ENCODE peak calls at places on chromosome 3, in ten cellular contexts. One of them, this sample, is unnamed.

GRCh38 chr3:30112904-30113484 is 493.4 kb upstream of the TGFBR2 start:
- DNase-seq in A549: peak; percentile 54
- DNase-seq in heart right ventricle: no peak
- DNase-seq in AG04450: peak; percentile 23
- DNase-seq in psoas muscle: no peak
- DNase-seq in WERI-Rb-1: no peak
- DNase-seq in body of pancreas: no peak
- DNase-seq in MM.1S: peak; percentile 36
- DNase-seq in SK-N-SH: no peak
- DNase-seq in fibroblast of lung: peak; percentile 76
- DNase-seq in this sample: peak; percentile 7

GRCh38 chr3:31704651-31705179 is 172.0 kb downstream of the STT3B start:
- DNase-seq in A549: peak; percentile 51
- DNase-seq in heart right ventricle: peak; percentile 22
- DNase-seq in AG04450: peak; percentile 65
- DNase-seq in psoas muscle: peak; percentile 50
- DNase-seq in WERI-Rb-1: no peak
- DNase-seq in body of pancreas: peak; percentile 84
- DNase-seq in MM.1S: no peak
- DNase-seq in SK-N-SH: peak; percentile 38
- DNase-seq in fibroblast of lung: peak; percentile 77
- DNase-seq in this sample: no peak

GRCh38 chr3:39809995-39810595 is 686 bp downstream of the MYRIP start:
- DNase-seq in A549: no peak
- DNase-seq in heart right ventricle: peak; percentile 10
- DNase-seq in AG04450: no peak
- DNase-seq in psoas muscle: no peak
- DNase-seq in WERI-Rb-1: no peak
- DNase-seq in body of pancreas: peak; percentile 60
- DNase-seq in MM.1S: peak; percentile 12
- DNase-seq in SK-N-SH: no peak
- DNase-seq in fibroblast of lung: no peak
- DNase-seq in this sample: no peak

GRCh38 chr3:194622621-194623360 is 10.4 kb downstream of the TMEM44 start:
- DNase-seq in A549: no peak
- DNase-seq in heart right ventricle: no peak
- DNase-seq in AG04450: no peak
- DNase-seq in psoas muscle: no peak
- DNase-seq in WERI-Rb-1: no peak
- DNase-seq in body of pancreas: no peak
- DNase-seq in MM.1S: no peak
- DNase-seq in SK-N-SH: no peak
- DNase-seq in fibroblast of lung: no peak
- DNase-seq in this sample: no peak

GRCh38 chr3:134852893-134853351 is 57.9 kb downstream of the EPHB1 start:
- DNase-seq in A549: no peak
- DNase-seq in heart right ventricle: no peak
- DNase-seq in AG04450: no peak
- DNase-seq in psoas muscle: no peak
- DNase-seq in WERI-Rb-1: no peak
- DNase-seq in body of pancreas: no peak
- DNase-seq in MM.1S: peak; percentile 80
- DNase-seq in SK-N-SH: no peak
- DNase-seq in fibroblast of lung: no peak
- DNase-seq in this sample: peak; percentile 83

GRCh38 chr3:55720614-55721013 is 233.5 kb upstream of the WNT5A start:
- DNase-seq in A549: no peak
- DNase-seq in heart right ventricle: no peak
- DNase-seq in AG04450: no peak
- DNase-seq in psoas muscle: no peak
- DNase-seq in WERI-Rb-1: no peak
- DNase-seq in body of pancreas: no peak
- DNase-seq in MM.1S: peak; percentile 62
- DNase-seq in SK-N-SH: no peak
- DNase-seq in fibroblast of lung: peak; percentile 61
- DNase-seq in this sample: peak; percentile 67

GRCh38 chr3:30908466-30909037 is 14.1 kb upstream of the GADL1 start:
- DNase-seq in A549: no peak
- DNase-seq in heart right ventricle: no peak
- DNase-seq in AG04450: no peak
- DNase-seq in psoas muscle: no peak
- DNase-seq in WERI-Rb-1: no peak
- DNase-seq in body of pancreas: no peak
- DNase-seq in MM.1S: no peak
- DNase-seq in SK-N-SH: no peak
- DNase-seq in fibroblast of lung: no peak
- DNase-seq in this sample: no peak

GRCh38 chr3:45226206-45226915 is at the start of gene TMEM158:
- DNase-seq in A549: peak; percentile 45
- DNase-seq in heart right ventricle: peak; percentile 84
- DNase-seq in AG04450: no peak
- DNase-seq in psoas muscle: peak; percentile 87
- DNase-seq in WERI-Rb-1: peak; percentile 85
- DNase-seq in body of pancreas: peak; percentile 87
- DNase-seq in MM.1S: peak; percentile 83
- DNase-seq in SK-N-SH: peak; percentile 97
- DNase-seq in fibroblast of lung: peak; percentile 66
- DNase-seq in this sample: peak; percentile 60

GRCh38 chr3:118436863-118437262 is 597.8 kb downstream of the IGSF11 start:
- DNase-seq in A549: no peak
- DNase-seq in heart right ventricle: no peak
- DNase-seq in AG04450: no peak
- DNase-seq in psoas muscle: no peak
- DNase-seq in WERI-Rb-1: no peak
- DNase-seq in body of pancreas: no peak
- DNase-seq in MM.1S: no peak
- DNase-seq in SK-N-SH: peak; percentile 2
- DNase-seq in fibroblast of lung: no peak
- DNase-seq in this sample: no peak

GRCh38 chr3:64223809-64224570 is 1.3 kb downstream of the PRICKLE2 start:
- DNase-seq in A549: peak; percentile 68
- DNase-seq in heart right ventricle: no peak
- DNase-seq in AG04450: no peak
- DNase-seq in psoas muscle: no peak
- DNase-seq in WERI-Rb-1: peak; percentile 39
- DNase-seq in body of pancreas: peak; percentile 13
- DNase-seq in MM.1S: peak; percentile 82
- DNase-seq in SK-N-SH: no peak
- DNase-seq in fibroblast of lung: peak; percentile 59
- DNase-seq in this sample: peak; percentile 24

GRCh38 chr3:184813357-184813756 is 1.4 kb downstream of the VPS8 start:
- DNase-seq in A549: no peak
- DNase-seq in heart right ventricle: no peak
- DNase-seq in AG04450: no peak
- DNase-seq in psoas muscle: no peak
- DNase-seq in WERI-Rb-1: no peak
- DNase-seq in body of pancreas: no peak
- DNase-seq in MM.1S: no peak
- DNase-seq in SK-N-SH: no peak
- DNase-seq in fibroblast of lung: no peak
- DNase-seq in this sample: no peak

GRCh38 chr3:184814214-184814613 is 2.2 kb downstream of the VPS8 start:
- DNase-seq in A549: no peak
- DNase-seq in heart right ventricle: no peak
- DNase-seq in AG04450: no peak
- DNase-seq in psoas muscle: no peak
- DNase-seq in WERI-Rb-1: no peak
- DNase-seq in body of pancreas: no peak
- DNase-seq in MM.1S: peak; percentile 33
- DNase-seq in SK-N-SH: no peak
- DNase-seq in fibroblast of lung: no peak
- DNase-seq in this sample: peak; percentile 32

GRCh38 chr3:184812845-184813157 is 835 bp downstream of the VPS8 start:
- DNase-seq in A549: no peak
- DNase-seq in heart right ventricle: no peak
- DNase-seq in AG04450: no peak
- DNase-seq in psoas muscle: no peak
- DNase-seq in WERI-Rb-1: no peak
- DNase-seq in body of pancreas: no peak
- DNase-seq in MM.1S: no peak
- DNase-seq in SK-N-SH: no peak
- DNase-seq in fibroblast of lung: no peak
- DNase-seq in this sample: no peak

GRCh38 chr3:184815046-184815930 is 3.3 kb downstream of the VPS8 start:
- DNase-seq in A549: no peak
- DNase-seq in heart right ventricle: no peak
- DNase-seq in AG04450: peak; percentile 68
- DNase-seq in psoas muscle: no peak
- DNase-seq in WERI-Rb-1: no peak
- DNase-seq in body of pancreas: no peak
- DNase-seq in MM.1S: no peak
- DNase-seq in SK-N-SH: no peak
- DNase-seq in fibroblast of lung: peak; percentile 91
- DNase-seq in this sample: no peak

DNA sequence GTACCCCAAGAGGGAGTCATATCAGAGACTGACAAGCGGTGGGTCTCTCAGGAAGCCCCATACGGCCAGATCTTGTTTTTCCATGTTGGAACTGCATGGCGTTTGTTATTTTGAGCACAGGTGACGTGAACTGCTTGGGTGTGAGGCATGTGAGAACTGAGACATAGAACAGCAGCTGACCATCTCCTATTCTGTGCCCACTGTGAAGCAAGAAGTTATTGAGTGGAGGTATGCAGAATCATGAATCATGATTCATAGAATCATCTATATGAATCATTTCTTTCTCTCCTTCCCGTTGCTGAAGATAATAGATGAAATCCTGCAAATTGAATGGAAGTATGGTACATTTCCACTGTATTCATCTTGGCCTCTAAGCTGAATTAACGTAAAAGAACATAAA is 4.7 kb downstream of the VPS8 start:
- DNase-seq in A549: no peak
- DNase-seq in heart right ventricle: no peak
- DNase-seq in AG04450: no peak
- DNase-seq in psoas muscle: no peak
- DNase-seq in WERI-Rb-1: no peak
- DNase-seq in body of pancreas: no peak
- DNase-seq in MM.1S: no peak
- DNase-seq in SK-N-SH: no peak
- DNase-seq in fibroblast of lung: peak; percentile 4
- DNase-seq in this sample: no peak
- TF ChIP-seq CTCF in A549: no peak
- TF ChIP-seq CTCF in heart right ventricle: no peak
- TF ChIP-seq CTCF in AG04450: no peak
- TF ChIP-seq CTCF in psoas muscle: no peak
- TF ChIP-seq CTCF in WERI-Rb-1: no peak
- TF ChIP-seq CTCF in body of pancreas: no peak
- TF ChIP-seq CTCF in MM.1S: no peak
- TF ChIP-seq CTCF in SK-N-SH: no peak
- TF ChIP-seq CTCF in fibroblast of lung: no peak
- TF ChIP-seq CTCF in this sample: no peak

DNA sequence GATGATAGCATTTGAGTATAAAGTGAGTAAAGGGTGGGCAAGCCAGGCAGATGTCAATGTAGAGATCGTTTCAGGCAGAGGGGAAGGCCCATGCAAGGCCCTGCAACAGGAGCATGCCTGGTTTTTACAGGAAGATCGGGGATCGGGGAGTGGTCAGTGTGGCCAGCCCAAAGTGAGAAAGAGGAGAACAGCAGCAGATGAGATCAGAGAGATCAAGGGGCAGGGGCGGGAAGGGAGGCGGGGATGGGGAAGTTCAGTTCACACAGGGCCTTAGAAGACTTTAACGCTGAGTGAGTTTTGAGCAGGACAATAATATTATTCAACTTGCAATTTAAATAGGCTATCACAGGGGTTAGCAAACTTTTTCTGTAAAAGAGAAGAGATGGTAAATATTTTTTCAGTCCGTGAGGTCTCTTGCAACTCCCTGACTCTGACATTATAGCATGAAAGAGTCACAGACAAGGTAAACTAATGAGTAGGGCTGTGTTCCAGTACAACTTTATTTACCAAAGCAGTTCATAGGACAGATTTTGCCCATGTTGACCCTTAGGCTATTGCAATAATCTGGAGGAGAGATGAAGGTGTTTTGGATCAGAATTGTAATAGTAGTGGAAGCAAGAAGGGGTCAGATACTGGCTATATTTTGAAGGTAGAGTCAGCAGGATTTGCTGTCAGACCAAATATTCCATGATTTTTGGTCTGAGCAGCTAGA is 12.4 kb upstream of the CD47 start:
- DNase-seq in A549: no peak
- DNase-seq in heart right ventricle: no peak
- DNase-seq in AG04450: no peak
- DNase-seq in psoas muscle: no peak
- DNase-seq in WERI-Rb-1: no peak
- DNase-seq in body of pancreas: no peak
- DNase-seq in MM.1S: no peak
- DNase-seq in SK-N-SH: no peak
- DNase-seq in fibroblast of lung: no peak
- DNase-seq in this sample: no peak
- H3K4me3 ChIP-seq in A549: no peak overlapping the region
- H3K4me3 ChIP-seq in heart right ventricle: no peak overlapping the region
- H3K4me3 ChIP-seq in AG04450: no peak overlapping the region
- H3K4me3 ChIP-seq in psoas muscle: no peak overlapping the region
- H3K4me3 ChIP-seq in WERI-Rb-1: no peak overlapping the region
- H3K4me3 ChIP-seq in body of pancreas: no peak overlapping the region
- H3K4me3 ChIP-seq in MM.1S: no peak overlapping the region
- H3K4me3 ChIP-seq in SK-N-SH: no peak overlapping the region
- H3K4me3 ChIP-seq in fibroblast of lung: no peak overlapping the region
- H3K4me3 ChIP-seq in this sample: no peak overlapping the region

DNA sequence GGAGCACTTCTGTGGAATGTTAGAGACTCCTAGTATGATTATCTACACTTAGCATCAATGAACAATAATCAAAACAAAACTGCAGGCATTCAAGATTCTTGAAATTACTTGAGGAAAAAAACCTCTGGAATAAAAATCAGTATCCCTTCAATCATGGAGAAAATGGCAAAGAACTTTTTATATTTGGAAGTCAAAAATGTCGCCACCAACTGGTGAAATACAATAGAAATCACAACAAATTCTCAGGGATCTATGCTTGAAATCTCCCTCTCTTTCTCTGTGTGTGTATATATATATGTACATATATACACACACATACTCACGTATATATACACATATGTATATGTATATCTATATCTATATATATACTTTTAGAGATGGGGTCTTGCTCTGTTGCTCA is 378.9 kb upstream of the ALCAM start:
- DNase-seq in A549: peak; percentile 1
- DNase-seq in heart right ventricle: no peak
- DNase-seq in AG04450: no peak
- DNase-seq in psoas muscle: no peak
- DNase-seq in WERI-Rb-1: no peak
- DNase-seq in body of pancreas: no peak
- DNase-seq in MM.1S: no peak
- DNase-seq in SK-N-SH: no peak
- DNase-seq in fibroblast of lung: no peak
- DNase-seq in this sample: no peak
- TF ChIP-seq CTCF in A549: no peak
- TF ChIP-seq CTCF in heart right ventricle: no peak
- TF ChIP-seq CTCF in AG04450: no peak
- TF ChIP-seq CTCF in psoas muscle: no peak
- TF ChIP-seq CTCF in WERI-Rb-1: no peak
- TF ChIP-seq CTCF in body of pancreas: no peak
- TF ChIP-seq CTCF in MM.1S: no peak
- TF ChIP-seq CTCF in SK-N-SH: peak; percentile 46
- TF ChIP-seq CTCF in fibroblast of lung: no peak
- TF ChIP-seq CTCF in this sample: no peak

DNA sequence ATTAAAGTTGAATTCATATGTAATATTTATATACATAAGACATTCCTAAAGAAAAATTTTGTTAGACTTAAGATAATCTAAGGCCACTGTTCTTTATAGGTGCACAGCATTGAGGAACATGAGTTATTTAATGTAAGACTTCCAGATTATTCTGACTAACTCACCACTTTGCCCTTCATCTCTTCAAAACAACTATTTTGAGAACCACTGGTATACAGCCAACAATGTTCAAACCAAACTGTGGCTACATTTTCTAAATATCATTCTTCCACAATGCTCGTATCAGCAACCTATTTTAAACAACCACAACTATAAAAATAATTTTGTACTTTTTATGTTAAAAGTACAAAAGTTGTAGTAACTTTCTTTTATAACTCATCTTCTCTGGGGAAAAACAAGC is 199.8 kb upstream of the ALCAM start:
- DNase-seq in A549: no peak
- DNase-seq in heart right ventricle: no peak
- DNase-seq in AG04450: peak; percentile 47
- DNase-seq in psoas muscle: no peak
- DNase-seq in WERI-Rb-1: no peak
- DNase-seq in body of pancreas: no peak
- DNase-seq in MM.1S: no peak
- DNase-seq in SK-N-SH: no peak
- DNase-seq in fibroblast of lung: peak; percentile 53
- DNase-seq in this sample: no peak
- H3K4me3 ChIP-seq in A549: no peak overlapping the region
- H3K4me3 ChIP-seq in heart right ventricle: no peak overlapping the region
- H3K4me3 ChIP-seq in AG04450: no peak overlapping the region
- H3K4me3 ChIP-seq in psoas muscle: no peak overlapping the region
- H3K4me3 ChIP-seq in WERI-Rb-1: no peak overlapping the region
- H3K4me3 ChIP-seq in body of pancreas: no peak overlapping the region
- H3K4me3 ChIP-seq in MM.1S: no peak overlapping the region
- H3K4me3 ChIP-seq in SK-N-SH: no peak overlapping the region
- H3K4me3 ChIP-seq in fibroblast of lung: no peak overlapping the region
- H3K4me3 ChIP-seq in this sample: no peak overlapping the region

This sample was measured in GM12865.